ENCODE peak calls at places on chromosomes 1 and 21, in eight cellular contexts. N, I, T, Q, D, K, W and F are unnamed samples. For H3K36me3, the result is how much of the 10 kb centered on the place peaks cover.

GRCh38 chr21:42039911-42040351 is 29.8 kb upstream of the ZBTB21 start:
- DNase-seq in I (no peak), N (no peak), K (no peak), W (peak), T (no peak), Q (no peak), D (peak), F (no peak)

GRCh38 chr1:36768486-36769178 is 265.7 kb downstream of the GRIK3 start:
- DNase-seq in K (no peak), D (no peak), Q (no peak), I (no peak), N (no peak), W (no peak), T (no peak), F (no peak)

GRCh38 chr1:30700528-30701265 is 22.7 kb downstream of the MATN1 start:
- DNase-seq in I (no peak), T (peak), N (no peak), D (peak), Q (no peak), W (peak), K (no peak), F (no peak)

GRCh38 chr1:211951856-211952255 is 83.5 kb downstream of the INTS7 start:
- DNase-seq in T (peak), K (no peak), N (no peak), I (no peak), Q (no peak), W (peak), D (no peak), F (no peak)

GRCh38 chr1:113542221-113542701 is 151.9 kb downstream of the MAGI3 start:
- DNase-seq in W (peak), I (no peak), T (peak), N (no peak), K (no peak), D (no peak), Q (no peak), F (no peak)

GRCh38 chr1:156993426-156994147 is 52.0 kb downstream of the ARHGEF11 start:
- DNase-seq in K (no peak), Q (no peak), N (no peak), I (no peak), W (no peak), D (no peak), T (peak), F (no peak)

GRCh38 chr1:38371505-38371844 is 324.9 kb upstream of the POU3F1 start:
- DNase-seq in D (no peak), Q (no peak), W (no peak), T (no peak), K (no peak), N (no peak), I (no peak), F (no peak)

GRCh38 chr1:36871146-36871971 is 163.0 kb downstream of the GRIK3 start:
- DNase-seq in W (no peak), D (no peak), N (no peak), T (no peak), Q (no peak), K (no peak), I (no peak), F (peak)

GRCh38 chr1:30735124-30735523 is 11.7 kb upstream of the MATN1 start:
- DNase-seq in W (no peak), I (peak), N (no peak), T (no peak), D (no peak), Q (no peak), K (no peak), F (no peak)

GRCh38 chr1:224700915-224701531 is 84.9 kb downstream of the CNIH3 start:
- DNase-seq in K (no peak), W (peak), Q (peak), T (no peak), I (no peak), N (no peak), D (no peak), F (peak)

GRCh38 chr1:19655718-19656080 is 9.0 kb upstream of the HTR6 start:
- DNase-seq in K (no peak), D (no peak), I (no peak), Q (no peak), W (no peak), T (no peak), N (no peak), F (no peak)

GRCh38 chr21:33116669-33117267 is 46.8 kb downstream of the OLIG1 start:
- DNase-seq in D (no peak), W (no peak), I (no peak), Q (no peak), N (no peak), K (no peak), T (no peak), F (no peak)

GRCh38 chr1:167935252-167936067 is 1.0 kb upstream of the DCAF6 start:
- DNase-seq in W (peak), D (peak), K (peak), Q (peak), T (peak), N (no peak), I (no peak), F (peak)

GRCh38 chr1:156460525-156460924 is 40.0 kb downstream of the MEF2D start:
- DNase-seq in I (no peak), D (no peak), K (no peak), N (no peak), T (no peak), W (no peak), Q (no peak), F (no peak)

GRCh38 chr1:34777519-34778321 is 3.3 kb upstream of the GJB3 start:
- DNase-seq in W (no peak), K (no peak), N (no peak), T (no peak), Q (no peak), D (no peak), I (no peak), F (no peak)

GRCh38 chr1:27009601-27010197 is 3.0 kb downstream of the TENT5B start:
- DNase-seq in I (no peak), W (no peak), K (no peak), T (peak), D (no peak), N (no peak), Q (peak), F (no peak)

DNA sequence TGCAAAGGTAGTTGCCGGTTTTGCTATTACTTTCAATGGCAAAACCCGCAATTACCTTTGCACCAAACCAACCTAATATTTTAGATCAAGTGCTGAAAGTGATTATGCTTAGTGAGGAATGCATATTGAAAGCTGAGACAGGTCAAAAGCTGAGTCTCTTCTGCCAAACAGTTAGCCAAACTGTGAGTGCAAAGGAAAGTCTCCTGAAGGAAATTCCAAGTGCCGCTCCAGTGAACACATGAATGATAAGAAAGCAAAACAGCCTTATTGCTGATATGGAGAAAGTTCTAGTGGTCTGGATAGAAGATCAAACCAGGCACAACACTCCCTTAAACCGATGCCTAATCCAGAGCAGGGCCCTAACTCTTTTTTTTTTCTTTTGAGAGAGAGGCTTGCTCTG is 83.1 kb upstream of the ERRFI1 start:
- DNase-seq in T (no peak), K (no peak), D (no peak), N (no peak), W (no peak), I (no peak), Q (no peak), F (no peak)
- H3K4me3 ChIP-seq in T (no peak), K (no peak), D (no peak), N (no peak), W (no peak), I (no peak), Q (no peak), F (no peak)

GRCh38 chr1:91781371-91781825 is 104.6 kb downstream of the TGFBR3 start:
- DNase-seq in W (peak), N (no peak), T (no peak), I (no peak), Q (no peak), D (no peak), K (no peak), F (no peak)
- H3K27ac ChIP-seq in W (no peak), N (peak), T (no peak), I (peak), Q (no peak), D (no peak), K (no peak), F (no peak)

DNA sequence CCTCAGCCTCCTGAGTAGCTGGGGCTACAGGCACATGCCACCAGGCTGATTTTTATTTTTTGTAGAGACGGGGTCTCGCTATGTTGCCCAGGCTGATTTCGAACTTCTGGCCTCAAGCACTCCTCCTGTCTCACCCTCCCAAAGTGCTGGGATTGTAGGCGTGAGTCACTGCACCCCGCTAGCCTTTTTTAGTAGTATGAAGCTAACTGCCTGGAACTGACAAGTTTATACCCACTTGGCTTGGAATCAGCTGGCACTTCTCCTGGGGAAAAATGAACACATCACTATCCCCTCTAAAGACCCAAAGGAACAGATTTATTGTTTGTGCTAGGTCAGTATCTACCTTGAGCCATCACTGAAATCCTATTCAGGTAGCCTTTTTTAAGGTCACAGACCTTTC is 19.0 kb downstream of the TMEM63A start:
- DNase-seq in D (no peak), W (peak), K (no peak), N (no peak), T (no peak), I (no peak), Q (no peak), F (no peak)
- H3K36me3 ChIP-seq in D (under half), W (under half), K (half or more), N (half or more), T (under half), I (under half), Q (under half), F (under half)

DNA sequence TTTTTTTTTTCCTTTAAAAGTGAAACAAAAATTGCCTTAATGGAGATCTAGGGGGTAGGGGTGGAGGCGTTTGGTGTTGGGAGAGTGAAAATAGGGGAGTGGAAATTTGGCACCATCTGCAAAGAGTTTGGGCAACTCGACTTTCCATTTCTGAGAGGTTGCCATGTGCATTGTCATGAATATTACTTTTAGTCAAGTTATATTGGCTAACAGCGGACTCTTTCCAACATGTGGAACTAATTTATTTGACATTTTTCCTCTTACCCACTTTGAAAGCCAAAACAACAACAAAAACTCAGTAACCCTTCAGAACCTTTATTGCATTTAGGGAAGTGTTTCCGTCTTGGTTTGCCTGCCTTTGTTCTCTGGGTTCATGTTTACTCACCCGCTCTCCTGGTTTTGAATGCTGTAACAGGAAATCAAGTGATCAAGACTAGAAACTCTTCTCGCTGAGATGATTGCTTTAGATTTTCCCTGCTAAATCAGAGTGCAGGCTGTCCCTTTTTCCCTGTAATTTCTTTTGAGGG is 70.4 kb downstream of the CACHD1 start:
- DNase-seq in T (no peak), W (peak), I (no peak), N (no peak), K (no peak), D (no peak), Q (peak), F (no peak)
- H3K4me3 ChIP-seq in T (no peak), W (no peak), I (no peak), N (peak), K (no peak), D (peak), Q (peak), F (no peak)

GRCh38 chr1:8211620-8212442 is 106.1 kb upstream of the SLC45A1 start:
- DNase-seq in W (peak), K (no peak), Q (peak), D (no peak), I (no peak), N (no peak), T (peak), F (no peak)
- H3K27ac ChIP-seq in W (no peak), K (no peak), Q (no peak), D (no peak), I (no peak), N (peak), T (peak), F (no peak)

GRCh38 chr1:32330558-32331127 is 5.4 kb downstream of the MARCKSL1 start:
- DNase-seq in N (no peak), Q (no peak), I (peak), D (no peak), T (no peak), W (no peak), K (no peak), F (no peak)
- H3K36me3 ChIP-seq in N (under half), Q (under half), I (under half), D (under half), T (under half), W (under half), K (under half), F (half or more)

DNA sequence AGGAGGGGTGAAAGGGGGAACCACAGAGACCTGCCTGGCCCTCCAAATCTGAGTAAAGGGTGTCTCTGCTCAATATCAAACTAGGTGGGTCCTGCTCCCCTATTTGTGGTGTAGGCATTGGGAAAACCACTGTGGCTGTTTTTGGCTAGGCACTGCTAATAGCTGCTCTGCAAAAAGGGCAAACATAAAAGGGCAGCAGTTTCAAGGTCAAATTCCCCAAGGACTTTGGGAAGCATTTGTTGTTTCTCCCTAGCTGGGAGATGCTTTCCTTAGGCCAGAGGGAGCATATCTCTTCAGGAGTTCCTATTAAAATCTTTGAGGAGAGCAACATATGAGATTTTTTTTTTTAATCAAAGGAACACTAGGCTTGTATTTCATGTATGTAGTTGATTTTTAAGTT is 2.4 kb downstream of the C1orf162 start:
- DNase-seq in I (no peak), Q (no peak), D (no peak), N (no peak), T (no peak), W (no peak), K (no peak), F (no peak)
- H3K4me3 ChIP-seq in I (no peak), Q (no peak), D (no peak), N (peak), T (no peak), W (no peak), K (peak), F (no peak)

DNA sequence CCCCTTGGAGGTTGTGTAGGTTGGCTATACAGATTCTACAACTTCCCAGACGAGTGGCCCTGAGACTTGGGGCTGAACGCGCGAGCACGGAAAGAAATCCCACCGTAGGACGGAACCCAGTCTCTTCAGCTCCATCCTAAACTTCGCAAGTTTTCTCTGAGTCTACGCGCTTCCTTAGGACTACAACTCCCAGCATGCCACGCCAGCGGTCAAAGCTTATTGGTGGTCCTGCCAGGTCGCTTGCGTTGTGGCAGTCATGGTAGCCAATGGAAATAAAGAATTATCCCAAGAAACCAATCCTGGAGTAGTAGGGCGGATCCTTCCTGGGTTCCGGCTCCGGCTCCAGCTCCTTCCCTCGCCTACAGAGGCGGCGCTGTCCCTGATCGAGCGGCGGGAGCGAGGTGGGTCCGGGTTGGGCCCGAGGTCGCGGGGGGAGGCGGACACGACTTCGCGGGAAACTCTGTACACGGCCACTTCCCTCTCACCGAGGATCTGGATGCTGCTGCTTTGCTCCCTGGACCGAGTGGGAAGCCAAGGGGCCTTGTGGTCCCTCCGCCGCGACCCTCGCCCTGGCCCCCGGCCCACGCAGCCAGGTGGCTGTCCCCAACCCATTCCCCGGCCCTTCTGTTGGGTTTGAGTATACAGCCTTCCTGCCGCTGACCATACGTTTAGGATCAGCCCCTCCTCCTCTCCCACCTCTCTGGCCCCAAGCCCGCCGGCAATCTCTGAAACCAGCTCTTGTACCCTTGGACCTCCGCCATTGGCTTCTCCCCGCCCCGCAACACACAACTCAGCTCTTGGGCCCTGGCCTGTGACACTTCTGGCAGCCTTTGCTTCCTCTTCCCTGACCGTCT is at the start of gene ZNF691:
- DNase-seq in Q (peak), K (peak), D (peak), N (peak), T (peak), W (peak), I (peak), F (peak)
- H3K27ac ChIP-seq in Q (no peak), K (peak), D (peak), N (peak), T (peak), W (peak), I (peak), F (peak)